ENCODE peak calls at places on chromosomes 1 and 21, in nine cellular contexts. D, R, G, Z, O, Q, J, X and B are unnamed samples.

GRCh38 chr1:9164919-9165318 is 36.0 kb upstream of the GPR157 start:
- DNase-seq in D (no peak), R (no peak), G (no peak), Z (no peak), O (no peak), Q (peak; percentile 29), J (no peak), X (no peak), B (no peak)

GRCh38 chr1:82813351-82813750 is 1012.6 kb downstream of the ADGRL2 start:
- DNase-seq in D (no peak), R (no peak), G (no peak), Z (no peak), O (no peak), Q (no peak), J (no peak), X (no peak), B (no peak)

GRCh38 chr1:93738075-93738622 is 56.5 kb upstream of the BCAR3 start:
- DNase-seq in D (no peak), R (peak; percentile 95), G (peak; percentile 88), Z (no peak), O (no peak), Q (peak; percentile 85), J (no peak), X (no peak), B (no peak)

GRCh38 chr1:74822851-74823443 is 90.0 kb downstream of the TYW3 start:
- DNase-seq in D (no peak), R (no peak), G (no peak), Z (no peak), O (no peak), Q (no peak), J (no peak), X (no peak), B (no peak)

GRCh38 chr1:192978195-192978710 is 80.9 kb downstream of the UCHL5 start:
- DNase-seq in D (no peak), R (no peak), G (no peak), Z (peak; percentile 74), O (no peak), Q (no peak), J (no peak), X (no peak), B (no peak)

GRCh38 chr21:26806734-26807372 is 38.4 kb downstream of the ADAMTS1 start:
- DNase-seq in D (no peak), R (peak; percentile 28), G (peak; percentile 42), Z (no peak), O (no peak), Q (peak; percentile 6), J (no peak), X (no peak), B (no peak)

GRCh38 chr1:196372896-196373536 is 235.2 kb downstream of the KCNT2 start:
- DNase-seq in D (no peak), R (no peak), G (no peak), Z (peak; percentile 21), O (peak; percentile 6), Q (peak; percentile 23), J (no peak), X (no peak), B (no peak)

GRCh38 chr1:30005972-30006619 is 717.3 kb downstream of the MATN1 start:
- DNase-seq in D (no peak), R (no peak), G (no peak), Z (no peak), O (no peak), Q (peak; percentile 48), J (no peak), X (no peak), B (no peak)

GRCh38 chr21:35231115-35231514 is 182.0 kb upstream of the RUNX1 start:
- DNase-seq in D (no peak), R (peak; percentile 48), G (no peak), Z (no peak), O (no peak), Q (peak; percentile 82), J (no peak), X (no peak), B (no peak)

GRCh38 chr1:242447682-242448081 is 76.8 kb downstream of the PLD5 start:
- DNase-seq in D (no peak), R (no peak), G (no peak), Z (no peak), O (no peak), Q (no peak), J (no peak), X (no peak), B (no peak)

GRCh38 chr1:8908388-8909151 is 30.1 kb upstream of the ENO1 start:
- DNase-seq in D (no peak), R (peak; percentile 15), G (no peak), Z (no peak), O (no peak), Q (no peak), J (no peak), X (no peak), B (no peak)

GRCh38 chr1:63854091-63854490 is 80.3 kb downstream of the ROR1 start:
- DNase-seq in D (no peak), R (no peak), G (no peak), Z (no peak), O (no peak), Q (no peak), J (no peak), X (no peak), B (no peak)

GRCh38 chr1:74716822-74717221 is 16.0 kb downstream of the CRYZ start:
- DNase-seq in D (no peak), R (no peak), G (no peak), Z (no peak), O (no peak), Q (no peak), J (no peak), X (no peak), B (no peak)

GRCh38 chr1:246775531-246776385 is 51.5 kb downstream of the SCCPDH start:
- DNase-seq in D (no peak), R (no peak), G (no peak), Z (no peak), O (no peak), Q (no peak), J (no peak), X (no peak), B (no peak)

GRCh38 chr1:36384542-36385409 is 948 bp downstream of the STK40 start:
- DNase-seq in D (no peak), R (no peak), G (no peak), Z (peak; percentile 66), O (no peak), Q (peak; percentile 85), J (peak; percentile 35), X (peak; percentile 30), B (peak; percentile 61)

GRCh38 chr1:109980324-109981127 is 4.0 kb upstream of the AHCYL1 start:
- DNase-seq in D (no peak), R (no peak), G (no peak), Z (no peak), O (no peak), Q (peak; percentile 46), J (peak; percentile 65), X (peak; percentile 22), B (peak; percentile 39)

GRCh38 chr1:221945669-221946068 is 203.8 kb upstream of the DUSP10 start:
- DNase-seq in D (no peak), R (no peak), G (no peak), Z (no peak), O (no peak), Q (no peak), J (no peak), X (no peak), B (no peak)